ENCODE peak calls at places on chromosome 7, in six cellular contexts. One of them, this sample, is unnamed.

GRCh38 chr7:78221961-78222751 is 423.6 kb downstream of the PHTF2 start:
- ATAC-seq in activated naive CD4-positive, alpha-beta T cell treated with anti-CD3 and anti-CD28 coated beads, Interleukin-2, amount 50 U/mL, for 72 hours: no peak
- ATAC-seq in aorta: no peak
- ATAC-seq in T-cell: no peak
- ATAC-seq in activated CD8-positive, alpha-beta memory T cell treated with anti-CD3 and anti-CD28 coated beads, Interleukin-2, amount 10 ng/mL, durations not matched to agents 7 days and 5 days: no peak
- ATAC-seq in left cardiac atrium: no peak
- ATAC-seq in this sample: no peak

GRCh38 chr7:149196705-149197171 is 1.4 kb downstream of the ZNF282 start:
- ATAC-seq in activated naive CD4-positive, alpha-beta T cell treated with anti-CD3 and anti-CD28 coated beads, Interleukin-2, amount 50 U/mL, for 72 hours: peak
- ATAC-seq in aorta: no peak
- ATAC-seq in T-cell: no peak
- ATAC-seq in activated CD8-positive, alpha-beta memory T cell treated with anti-CD3 and anti-CD28 coated beads, Interleukin-2, amount 10 ng/mL, durations not matched to agents 7 days and 5 days: peak
- ATAC-seq in left cardiac atrium: no peak
- ATAC-seq in this sample: no peak

GRCh38 chr7:140079121-140079536 is 16.4 kb upstream of the PARP12 start:
- ATAC-seq in activated naive CD4-positive, alpha-beta T cell treated with anti-CD3 and anti-CD28 coated beads, Interleukin-2, amount 50 U/mL, for 72 hours: no peak
- ATAC-seq in aorta: no peak
- ATAC-seq in T-cell: no peak
- ATAC-seq in activated CD8-positive, alpha-beta memory T cell treated with anti-CD3 and anti-CD28 coated beads, Interleukin-2, amount 10 ng/mL, durations not matched to agents 7 days and 5 days: no peak
- ATAC-seq in left cardiac atrium: peak
- ATAC-seq in this sample: no peak

GRCh38 chr7:6167587-6168154 is 104.8 kb downstream of the CYTH3 start:
- ATAC-seq in activated naive CD4-positive, alpha-beta T cell treated with anti-CD3 and anti-CD28 coated beads, Interleukin-2, amount 50 U/mL, for 72 hours: no peak
- ATAC-seq in aorta: no peak
- ATAC-seq in T-cell: no peak
- ATAC-seq in activated CD8-positive, alpha-beta memory T cell treated with anti-CD3 and anti-CD28 coated beads, Interleukin-2, amount 10 ng/mL, durations not matched to agents 7 days and 5 days: no peak
- ATAC-seq in left cardiac atrium: no peak
- ATAC-seq in this sample: no peak

GRCh38 chr7:150610193-150610592 is 22.0 kb downstream of the GIMAP6 start:
- ATAC-seq in activated naive CD4-positive, alpha-beta T cell treated with anti-CD3 and anti-CD28 coated beads, Interleukin-2, amount 50 U/mL, for 72 hours: no peak
- ATAC-seq in aorta: no peak
- ATAC-seq in T-cell: no peak
- ATAC-seq in activated CD8-positive, alpha-beta memory T cell treated with anti-CD3 and anti-CD28 coated beads, Interleukin-2, amount 10 ng/mL, durations not matched to agents 7 days and 5 days: peak
- ATAC-seq in left cardiac atrium: no peak
- ATAC-seq in this sample: no peak

GRCh38 chr7:75950111-75950681 is 35.2 kb downstream of the POR start:
- ATAC-seq in activated naive CD4-positive, alpha-beta T cell treated with anti-CD3 and anti-CD28 coated beads, Interleukin-2, amount 50 U/mL, for 72 hours: no peak
- ATAC-seq in aorta: no peak
- ATAC-seq in T-cell: no peak
- ATAC-seq in activated CD8-positive, alpha-beta memory T cell treated with anti-CD3 and anti-CD28 coated beads, Interleukin-2, amount 10 ng/mL, durations not matched to agents 7 days and 5 days: no peak
- ATAC-seq in left cardiac atrium: peak
- ATAC-seq in this sample: no peak

GRCh38 chr7:55109384-55110167 is 90.8 kb downstream of the EGFR start:
- ATAC-seq in activated naive CD4-positive, alpha-beta T cell treated with anti-CD3 and anti-CD28 coated beads, Interleukin-2, amount 50 U/mL, for 72 hours: no peak
- ATAC-seq in aorta: no peak
- ATAC-seq in T-cell: no peak
- ATAC-seq in activated CD8-positive, alpha-beta memory T cell treated with anti-CD3 and anti-CD28 coated beads, Interleukin-2, amount 10 ng/mL, durations not matched to agents 7 days and 5 days: no peak
- ATAC-seq in left cardiac atrium: peak
- ATAC-seq in this sample: no peak

GRCh38 chr7:129203050-129203741 is 14.8 kb downstream of the SMO start:
- ATAC-seq in activated naive CD4-positive, alpha-beta T cell treated with anti-CD3 and anti-CD28 coated beads, Interleukin-2, amount 50 U/mL, for 72 hours: no peak
- ATAC-seq in aorta: no peak
- ATAC-seq in T-cell: no peak
- ATAC-seq in activated CD8-positive, alpha-beta memory T cell treated with anti-CD3 and anti-CD28 coated beads, Interleukin-2, amount 10 ng/mL, durations not matched to agents 7 days and 5 days: no peak
- ATAC-seq in left cardiac atrium: peak
- ATAC-seq in this sample: no peak

GRCh38 chr7:116955801-116956514 is 2.7 kb downstream of the ST7 start:
- ATAC-seq in activated naive CD4-positive, alpha-beta T cell treated with anti-CD3 and anti-CD28 coated beads, Interleukin-2, amount 50 U/mL, for 72 hours: peak
- ATAC-seq in aorta: peak
- ATAC-seq in T-cell: no peak
- ATAC-seq in activated CD8-positive, alpha-beta memory T cell treated with anti-CD3 and anti-CD28 coated beads, Interleukin-2, amount 10 ng/mL, durations not matched to agents 7 days and 5 days: peak
- ATAC-seq in left cardiac atrium: peak
- ATAC-seq in this sample: no peak

GRCh38 chr7:83677180-83677866 is 28.4 kb upstream of the SEMA3E start:
- ATAC-seq in activated naive CD4-positive, alpha-beta T cell treated with anti-CD3 and anti-CD28 coated beads, Interleukin-2, amount 50 U/mL, for 72 hours: no peak
- ATAC-seq in aorta: peak
- ATAC-seq in T-cell: no peak
- ATAC-seq in activated CD8-positive, alpha-beta memory T cell treated with anti-CD3 and anti-CD28 coated beads, Interleukin-2, amount 10 ng/mL, durations not matched to agents 7 days and 5 days: no peak
- ATAC-seq in left cardiac atrium: peak
- ATAC-seq in this sample: peak

GRCh38 chr7:156487811-156488523 is 152.6 kb upstream of the RNF32 start:
- ATAC-seq in activated naive CD4-positive, alpha-beta T cell treated with anti-CD3 and anti-CD28 coated beads, Interleukin-2, amount 50 U/mL, for 72 hours: no peak
- ATAC-seq in aorta: no peak
- ATAC-seq in T-cell: no peak
- ATAC-seq in activated CD8-positive, alpha-beta memory T cell treated with anti-CD3 and anti-CD28 coated beads, Interleukin-2, amount 10 ng/mL, durations not matched to agents 7 days and 5 days: no peak
- ATAC-seq in left cardiac atrium: no peak
- ATAC-seq in this sample: no peak